ENCODE peak calls at places on chromosomes 4 and X, in five cellular contexts. X is fibroblast of lung, C is tibial artery, Q is heart right ventricle, T is Calu3. V is an unnamed sample.

GRCh38 chr4:96504386-96504785 is 664.5 kb downstream of the PDHA2 start:
- DNase-seq in X (no peak), C (no peak), Q (no peak), T (no peak), V (no peak)

GRCh38 chr4:161554372-161554990 is 609.3 kb downstream of the FSTL5 start:
- DNase-seq in X (peak; percentile 80), C (no peak), Q (no peak), T (no peak), V (no peak)

GRCh38 chr4:153560918-153561317 is 94.8 kb downstream of the TMEM131L start:
- DNase-seq in X (peak; percentile 38), C (no peak), Q (no peak), T (no peak), V (no peak)

GRCh38 chr4:82099863-82100579 is 273.8 kb downstream of the HNRNPD start:
- DNase-seq in X (peak; percentile 1), C (no peak), Q (no peak), T (no peak), V (no peak)

GRCh38 chr4:73499996-73500765 is 18.6 kb downstream of the AFM start:
- DNase-seq in X (no peak), C (no peak), Q (no peak), T (no peak), V (no peak)

GRCh38 chr4:91502365-91502764 is 801.4 kb upstream of the GRID2 start:
- DNase-seq in X (peak; percentile 1), C (no peak), Q (no peak), T (peak; percentile 19), V (no peak)

GRCh38 chr4:155787113-155787710 is 28.4 kb downstream of the GUCY1B1 start:
- DNase-seq in X (peak; percentile 55), C (no peak), Q (no peak), T (peak; percentile 28), V (no peak)

GRCh38 chr4:168541608-168541953 is 44.7 kb downstream of the PALLD start:
- DNase-seq in X (peak; percentile 75), C (no peak), Q (no peak), T (peak; percentile 9), V (no peak)

GRCh38 chr4:103046416-103047290 is 27.1 kb upstream of the SLC9B1 start:
- DNase-seq in X (peak; percentile 30), C (no peak), Q (no peak), T (peak; percentile 37), V (no peak)

GRCh38 chr4:74932832-74933561 is at the start of gene PARM1:
- DNase-seq in X (peak; percentile 59), C (peak; percentile 97), Q (peak; percentile 92), T (peak; percentile 90), V (peak; percentile 77)

GRCh38 chr4:113645771-113646455 is 115.6 kb downstream of the CAMK2D start:
- DNase-seq in X (peak; percentile 94), C (no peak), Q (no peak), T (peak; percentile 32), V (no peak)

GRCh38 chr4:98289375-98289774 is 28.2 kb downstream of the RAP1GDS1 start:
- DNase-seq in X (no peak), C (no peak), Q (no peak), T (no peak), V (no peak)

GRCh38 chr4:17094811-17095210 is 196.4 kb upstream of the LDB2 start:
- DNase-seq in X (peak; percentile 36), C (no peak), Q (no peak), T (no peak), V (no peak)

GRCh38 chrX:104659037-104659744 is 93.2 kb downstream of the IL1RAPL2 start:
- DNase-seq in X (peak; percentile 60), C (no peak), Q (no peak), T (peak; percentile 51), V (no peak)

GRCh38 chr4:95209942-95210341 is 338.8 kb downstream of the UNC5C start:
- DNase-seq in X (no peak), C (no peak), Q (no peak), T (no peak), V (no peak)

GRCh38 chr4:182927505-182927904 is 10.3 kb upstream of the DCTD start:
- DNase-seq in X (no peak), C (no peak), Q (no peak), T (no peak), V (no peak)

GRCh38 chr4:182924497-182924896 is 7.3 kb upstream of the DCTD start:
- DNase-seq in X (peak; percentile 77), C (no peak), Q (no peak), T (no peak), V (no peak)

GRCh38 chr4:182925298-182925738 is 8.1 kb upstream of the DCTD start:
- DNase-seq in X (peak; percentile 82), C (peak; percentile 83), Q (peak; percentile 59), T (peak; percentile 72), V (peak; percentile 50)

GRCh38 chr4:182929296-182929695 is 12.1 kb upstream of the DCTD start:
- DNase-seq in X (peak; percentile 96), C (no peak), Q (no peak), T (no peak), V (no peak)

GRCh38 chr4:182928061-182928460 is 10.9 kb upstream of the DCTD start:
- DNase-seq in X (no peak), C (no peak), Q (no peak), T (no peak), V (no peak)
- TF ChIP-seq CTCF in X (no peak), C (no peak), Q (no peak), T (peak; percentile 25), V (no peak)

DNA sequence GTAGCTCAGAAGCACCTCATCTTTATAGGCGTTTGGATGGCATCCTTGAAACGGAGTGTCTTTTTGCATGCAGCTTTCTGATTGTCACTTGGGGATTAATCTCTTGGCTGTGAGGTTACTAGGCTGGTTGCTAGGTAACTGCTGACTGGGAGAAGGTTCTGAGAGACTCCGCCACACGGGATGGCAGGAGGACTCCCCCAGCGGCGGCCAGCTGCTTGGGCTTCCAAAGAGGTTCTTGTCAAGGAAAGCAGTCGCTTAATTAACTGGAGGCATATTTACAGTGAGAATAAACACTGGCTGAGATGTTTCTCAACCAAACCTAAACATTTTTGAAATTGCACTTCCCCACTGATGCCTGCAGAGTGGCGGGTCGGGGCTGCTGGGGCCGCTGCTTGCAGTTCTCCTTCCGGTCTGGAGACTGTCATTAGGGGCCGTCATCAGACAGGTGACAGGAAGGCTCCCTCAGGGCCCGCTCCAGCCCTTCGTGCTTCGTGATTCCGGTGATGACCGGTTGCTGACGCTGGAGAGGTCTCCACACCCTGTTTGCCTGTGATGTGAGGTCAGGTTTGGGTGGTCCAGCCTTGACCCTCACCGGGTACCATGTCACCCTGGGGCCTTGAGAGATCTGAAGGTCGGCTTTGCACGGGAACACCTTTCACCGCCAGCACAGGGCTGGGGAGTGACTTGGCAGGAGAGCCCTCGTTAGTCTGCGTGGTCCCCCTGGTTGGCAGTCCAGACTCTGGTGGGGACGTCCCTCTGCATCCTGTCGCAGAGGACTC is 9.1 kb downstream of the NSG1 start:
- DNase-seq in X (peak; percentile 19), C (no peak), Q (no peak), T (no peak), V (no peak)
- TF ChIP-seq CTCF in X (no peak), C (no peak), Q (no peak), T (no peak), V (no peak)

DNA sequence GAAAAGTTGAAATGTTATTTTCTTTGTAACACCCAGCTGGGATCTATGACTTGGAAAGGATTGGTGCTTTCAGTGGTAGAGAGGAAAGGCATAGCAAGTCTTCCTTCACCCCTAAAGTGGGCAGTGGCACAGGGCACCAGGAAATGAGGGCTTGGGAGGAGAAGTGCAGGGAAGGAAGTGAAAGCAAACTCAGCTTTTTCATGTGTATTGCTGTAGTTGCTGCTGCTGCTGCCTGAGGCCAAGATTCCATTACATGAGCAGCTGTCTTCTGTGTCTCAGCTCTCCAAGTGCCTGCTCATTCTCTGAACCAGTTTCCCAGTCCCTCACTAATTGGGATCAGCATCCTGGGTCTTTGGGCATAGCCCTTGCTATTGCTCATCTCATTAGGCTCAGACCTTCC is 2.6 kb downstream of the HCCS start:
- DNase-seq in X (peak; percentile 10), C (no peak), Q (no peak), T (no peak), V (no peak)
- TF ChIP-seq CTCF in X (no peak), C (no peak), Q (no peak), T (no peak), V (no peak)

DNA sequence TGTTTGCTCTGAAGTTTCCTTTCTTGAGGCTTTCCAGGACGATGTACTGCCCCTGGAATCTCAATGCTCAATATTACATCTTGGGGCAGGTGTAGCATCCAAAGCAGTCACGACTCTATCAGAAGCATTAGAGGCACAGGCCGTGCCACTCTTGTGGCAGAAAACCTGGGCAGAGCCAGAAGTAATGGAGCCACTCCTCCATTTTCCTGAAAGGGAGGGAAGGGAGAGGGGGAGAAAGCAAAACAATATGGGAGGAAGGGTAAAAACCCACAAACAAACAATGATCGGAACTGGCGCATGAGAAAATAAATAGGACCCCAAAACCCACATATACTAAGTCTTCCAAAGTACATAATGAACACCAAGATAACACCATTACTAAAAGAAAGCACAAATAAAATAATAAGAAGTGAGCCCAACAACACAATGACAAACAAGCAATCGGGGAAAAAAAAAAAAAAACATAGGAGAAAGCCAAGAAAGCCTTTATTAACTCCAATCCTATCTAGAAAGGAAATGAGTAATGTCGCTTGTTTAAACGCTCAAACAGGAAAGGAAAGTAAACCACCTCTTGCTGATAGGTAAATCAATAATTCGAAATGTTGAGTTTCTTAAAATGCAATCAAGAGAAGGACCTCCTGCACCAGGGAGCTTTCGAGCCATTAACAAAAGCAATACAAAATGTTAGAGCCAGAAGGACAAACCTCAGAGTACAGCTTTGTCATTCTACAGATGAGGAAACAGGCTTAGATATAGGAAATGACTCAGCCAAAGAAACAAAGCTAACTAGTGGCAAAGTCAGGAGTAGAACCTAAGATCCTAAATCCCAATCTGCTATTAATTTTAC is 117.4 kb downstream of the ATRX start:
- DNase-seq in X (peak; percentile 59), C (no peak), Q (no peak), T (peak; percentile 15), V (no peak)
- TF ChIP-seq CTCF in X (no peak), C (no peak), Q (no peak), T (no peak), V (no peak)

V was measured in activated B cell treated with CpG ODN at 0.5 μM for 24 hours.